ENCODE peak calls at places on chromosomes 12 and 14, in seven cellular contexts. E is HCT116, Q is heart left ventricle, I is uterus, W is transverse colon, B is Peyer's patch, X is stomach. R is an unnamed sample.

GRCh38 chr12:26971963-26972362 is 33.7 kb downstream of the FGFR1OP2 start:
- DNase-seq in E (no peak), I (no peak), B (no peak), Q (no peak), W (no peak), X (no peak), R (no peak)

GRCh38 chr12:86948851-86949250 is 692.7 kb upstream of the MGAT4C start:
- DNase-seq in I (no peak), E (no peak), W (no peak), X (no peak), Q (no peak), B (no peak), R (no peak)

GRCh38 chr12:79782197-79782890 is 91.6 kb upstream of the PAWR start:
- DNase-seq in E (no peak), I (no peak), W (no peak), X (no peak), B (no peak), Q (no peak), R (no peak)

GRCh38 chr14:61480704-61481285 is 159.4 kb downstream of the PRKCH start:
- DNase-seq in I (no peak), Q (no peak), B (no peak), X (no peak), W (no peak), E (no peak), R (no peak)

GRCh38 chr14:60133487-60133886 is 31.7 kb downstream of the DHRS7 start:
- DNase-seq in W (no peak), I (no peak), X (no peak), E (no peak), B (no peak), Q (no peak), R (no peak)

GRCh38 chr12:64088431-64089349 is 133.4 kb downstream of the KICS2 start:
- DNase-seq in Q (peak; percentile 78), I (peak; percentile 49), B (no peak), X (peak; percentile 75), E (peak; percentile 91), W (peak; percentile 65), R (no peak)

GRCh38 chr12:124286414-124286813 is 8.5 kb upstream of the RFLNA start:
- DNase-seq in W (peak; percentile 39), E (no peak), X (no peak), I (no peak), Q (no peak), B (no peak), R (no peak)

GRCh38 chr14:21227981-21228380 is 41.3 kb downstream of the HNRNPC start:
- DNase-seq in I (no peak), W (no peak), B (no peak), Q (no peak), E (no peak), X (no peak), R (no peak)

GRCh38 chr12:104460973-104461693 is 4.4 kb downstream of the CHST11 start:
- DNase-seq in W (no peak), X (no peak), Q (no peak), I (no peak), E (no peak), B (no peak), R (no peak)

GRCh38 chr12:109482894-109483293 is 5.5 kb downstream of the UBE3B start:
- DNase-seq in I (no peak), E (no peak), B (no peak), Q (no peak), W (no peak), X (no peak), R (no peak)

GRCh38 chr14:85131523-85131922 is 398.4 kb upstream of the FLRT2 start:
- DNase-seq in X (peak; percentile 57), E (no peak), I (no peak), W (no peak), B (no peak), Q (no peak), R (no peak)

GRCh38 chr12:28568083-28568482 is 377.8 kb downstream of the CCDC91 start:
- DNase-seq in W (peak; percentile 14), B (no peak), E (no peak), I (no peak), Q (no peak), X (peak; percentile 27), R (no peak)

GRCh38 chr12:52867636-52868035 is 18.8 kb upstream of the KRT78 start:
- DNase-seq in I (no peak), B (peak; percentile 26), X (peak; percentile 59), Q (peak; percentile 54), W (peak; percentile 74), E (no peak), R (no peak)

GRCh38 chr12:65823481-65824313 is 586 bp upstream of the HMGA2 start:
- DNase-seq in B (no peak), E (peak; percentile 74), Q (peak; percentile 11), X (peak; percentile 70), W (peak; percentile 73), I (peak; percentile 17), R (peak; percentile 62)
- H3K27me3 ChIP-seq in B (no peaks in the 10 kb centered on the region), E (no peaks in the 10 kb centered on the region), Q (peaks cover 4% of the 10 kb centered on the region), X (peaks cover 92% of the 10 kb centered on the region), W (peaks cover 89% of the 10 kb centered on the region), I (peaks cover 24% of the 10 kb centered on the region), R (peaks cover 87% of the 10 kb centered on the region)

DNA sequence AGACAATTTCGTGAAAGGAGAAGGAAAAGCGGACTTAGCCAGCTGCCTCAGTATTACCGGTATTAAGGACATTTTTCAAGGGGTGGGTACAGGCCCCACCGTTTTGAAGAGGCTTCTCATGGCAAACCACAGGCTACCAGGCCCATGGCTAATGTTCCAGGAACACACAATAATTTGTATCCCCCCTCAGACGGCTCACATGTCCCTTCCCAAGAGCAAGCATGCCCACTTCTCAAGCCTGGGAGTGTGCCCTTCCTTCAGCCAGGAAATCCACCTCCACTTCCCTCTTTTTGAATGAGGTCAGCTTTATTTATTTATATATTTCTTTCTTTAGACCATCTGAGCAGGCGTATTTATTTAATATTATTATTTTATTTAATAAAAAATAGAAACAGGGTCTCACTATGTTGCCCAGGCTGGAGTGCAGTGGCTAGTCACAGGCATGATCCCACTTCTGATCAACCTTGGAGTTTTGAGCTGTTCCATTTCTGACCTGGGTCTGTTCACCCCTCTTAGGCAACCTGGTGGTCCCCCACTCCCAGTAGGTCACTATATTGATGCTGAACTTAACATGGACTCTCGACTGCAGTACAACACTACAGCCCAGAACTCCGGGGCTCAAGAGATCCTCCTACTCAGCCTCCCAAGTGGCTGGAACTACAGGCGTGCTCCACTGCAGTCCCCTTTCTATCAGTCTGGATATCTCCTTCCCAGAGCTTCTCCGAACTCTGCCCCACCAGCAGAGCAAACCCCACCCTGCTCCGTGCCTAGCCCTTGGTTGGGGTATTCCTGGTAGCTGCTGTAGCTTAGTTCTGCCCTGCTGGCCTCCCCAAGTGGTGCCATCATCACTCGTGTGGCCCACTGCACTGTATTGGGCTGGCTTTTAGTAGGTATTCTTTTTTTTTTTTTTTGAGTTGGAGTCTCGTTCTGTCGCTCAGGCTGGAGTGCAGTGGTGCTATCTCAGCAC is 9.8 kb downstream of the HSP90AA1 start:
- DNase-seq in Q (no peak), E (no peak), X (no peak), I (no peak), B (no peak), W (no peak), R (no peak)
- TF ChIP-seq POLR2A in Q (no peak), E (peak; percentile 5), X (no peak), I (no peak), B (no peak), W (no peak), R (no peak)

DNA sequence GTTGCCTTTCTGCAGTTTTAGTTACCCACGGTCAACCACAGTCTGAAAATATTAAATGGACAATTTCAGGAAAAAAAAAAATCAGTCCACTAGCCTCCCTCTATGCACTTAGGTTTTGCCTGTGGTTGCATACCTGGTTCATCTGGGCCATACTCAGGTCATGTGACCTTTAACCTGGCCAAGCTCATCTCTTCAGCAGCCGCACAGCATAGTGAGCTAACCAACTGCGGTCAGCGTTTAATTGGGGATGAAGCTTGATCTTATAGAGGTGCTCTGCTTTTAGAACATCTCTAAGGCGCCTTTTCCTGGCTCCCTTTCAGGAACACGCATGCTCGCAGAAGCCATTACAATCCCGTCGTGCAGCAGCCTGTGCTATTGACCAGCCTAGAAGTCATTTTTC is 177.2 kb upstream of the HMGA2 start:
- DNase-seq in B (no peak), W (no peak), Q (no peak), X (no peak), I (no peak), E (no peak), R (no peak)
- H3K27me3 ChIP-seq in B (no peaks in the 10 kb centered on the region), W (no peaks in the 10 kb centered on the region), Q (no peaks in the 10 kb centered on the region), X (no peaks in the 10 kb centered on the region), I (no peaks in the 10 kb centered on the region), E (no peaks in the 10 kb centered on the region), R (no peaks in the 10 kb centered on the region)

GRCh38 chr12:21433525-21433924 is 3.9 kb upstream of the PYROXD1 start:
- DNase-seq in E (no peak), W (no peak), I (no peak), B (no peak), Q (no peak), X (no peak), R (no peak)

GRCh38 chr12:21429994-21430393 is 7.5 kb upstream of the PYROXD1 start:
- DNase-seq in E (no peak), Q (no peak), B (no peak), X (no peak), I (no peak), W (no peak), R (no peak)

GRCh38 chr12:21428241-21428640 is 9.2 kb upstream of the PYROXD1 start:
- DNase-seq in Q (no peak), B (no peak), W (no peak), X (no peak), E (no peak), I (no peak), R (no peak)
- TF ChIP-seq POLR2A in Q (no peak), B (no peak), W (no peak), X (no peak), E (no peak), I (no peak), R (no peak)

GRCh38 chr12:14998941-14999340 is 26.1 kb downstream of the PDE6H start:
- DNase-seq in Q (no peak), E (no peak), I (peak; percentile 35), B (no peak), X (no peak), W (no peak), R (no peak)
- H3K27me3 ChIP-seq in Q (no peaks in the 10 kb centered on the region), E (peaks cover 38% of the 10 kb centered on the region), I (no peaks in the 10 kb centered on the region), B (no peaks in the 10 kb centered on the region), X (no peaks in the 10 kb centered on the region), W (peaks cover 8% of the 10 kb centered on the region), R (no peaks in the 10 kb centered on the region)

DNA sequence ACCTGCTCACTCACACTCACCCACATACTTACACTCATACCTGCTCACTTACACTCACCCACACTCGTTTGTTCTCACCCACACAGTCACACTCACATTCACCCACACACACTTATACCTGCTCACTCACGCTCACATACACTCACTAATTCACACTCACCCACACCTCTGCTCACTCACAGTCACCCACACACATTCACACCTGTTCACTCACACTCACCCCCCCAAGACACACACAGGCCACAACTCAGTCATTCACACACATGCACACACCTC is 436.2 kb downstream of the BCL11B start:
- DNase-seq in Q (no peak), B (no peak), X (no peak), I (no peak), W (no peak), E (no peak), R (peak; percentile 45)
- TF ChIP-seq POLR2A in Q (no peak), B (no peak), X (no peak), I (no peak), W (no peak), E (no peak), R (no peak)

GRCh38 chr14:69570836-69571330 is 3.8 kb downstream of the CCDC177 start:
- DNase-seq in Q (no peak), X (no peak), W (no peak), I (no peak), E (no peak), B (no peak), R (no peak)
- H3K27me3 ChIP-seq in Q (peaks cover 49% of the 10 kb centered on the region), X (peaks cover 100% of the 10 kb centered on the region), W (peaks cover 99% of the 10 kb centered on the region), I (peaks cover 25% of the 10 kb centered on the region), E (peaks cover 29% of the 10 kb centered on the region), B (no peaks in the 10 kb centered on the region), R (peaks cover 90% of the 10 kb centered on the region)